ENCODE peak calls at places on chromosome 16, in eight cellular contexts. C, J, A, W, R, U, K and D are unnamed samples.

GRCh38 chr16:83118365-83118764 is 491.6 kb downstream of the CDH13 start:
- DNase-seq in W (no peak), R (no peak), C (no peak), A (no peak), K (no peak), U (no peak), J (no peak), D (peak)

GRCh38 chr16:25395528-25395927 is 137.9 kb upstream of the ZKSCAN2 start:
- DNase-seq in W (no peak), U (no peak), C (no peak), K (no peak), R (no peak), J (no peak), A (no peak), D (no peak)

GRCh38 chr16:84663433-84664101 is 15.3 kb downstream of the KLHL36 start:
- DNase-seq in K (no peak), J (no peak), W (no peak), C (no peak), U (no peak), A (no peak), R (no peak), D (no peak)

GRCh38 chr16:88561485-88562369 is 8.5 kb upstream of the ZC3H18 start:
- DNase-seq in U (no peak), J (no peak), K (peak), W (no peak), C (peak), R (peak), A (peak), D (peak)

GRCh38 chr16:85331685-85332084 is 219.4 kb upstream of the CIBAR2 start:
- DNase-seq in K (no peak), U (no peak), A (no peak), C (no peak), R (no peak), J (no peak), W (no peak), D (no peak)

GRCh38 chr16:11475896-11476630 is 110.7 kb downstream of the LITAF start:
- DNase-seq in K (no peak), C (no peak), W (no peak), R (no peak), A (no peak), J (no peak), U (no peak), D (no peak)

GRCh38 chr16:66238696-66239095 is 127.8 kb upstream of the CDH5 start:
- DNase-seq in A (no peak), W (no peak), U (no peak), C (no peak), J (no peak), K (no peak), R (no peak), D (no peak)

GRCh38 chr16:57667069-57667525 is 1.0 kb upstream of the ADGRG3 start:
- DNase-seq in C (no peak), R (no peak), K (no peak), A (no peak), U (no peak), J (no peak), W (no peak), D (no peak)

GRCh38 chr16:23510154-23510914 is at the start of gene GGA2:
- DNase-seq in A (peak), J (no peak), C (peak), K (peak), W (no peak), U (peak), R (peak), D (peak)

GRCh38 chr16:12120331-12120981 is 143.9 kb downstream of the SNX29 start:
- DNase-seq in K (no peak), U (no peak), R (no peak), W (no peak), A (peak), J (no peak), C (no peak), D (peak)

GRCh38 chr16:19618876-19619275 is 63.4 kb downstream of the VPS35L start:
- DNase-seq in C (no peak), A (no peak), J (no peak), W (no peak), K (no peak), U (no peak), R (no peak), D (no peak)

GRCh38 chr16:67100569-67101300 is 9.0 kb upstream of the PHAF1 start:
- DNase-seq in U (no peak), C (no peak), W (no peak), J (no peak), A (peak), K (no peak), R (no peak), D (peak)

GRCh38 chr16:57304169-57305061 is 19.9 kb upstream of the PLLP start:
- DNase-seq in J (peak), U (peak), C (no peak), K (no peak), R (no peak), A (no peak), W (no peak), D (peak)